ENCODE peak calls at places on chromosomes 5 and 9, in eight cellular contexts. Q is NCI-H1092; P is GM12891; R is stimulated activated CD8-positive, alpha-beta memory T cell treated with anti-CD3 and anti-CD28 coated beads, Interleukin-15, amount 100 ng/mL, for 48 hours; W is cerebellar cortex; Y is NCI-H2171; K is iPS DF 19.7; A is RWPE1. E is an unnamed sample.

GRCh38 chr9:88355166-88355565 is 33.1 kb upstream of the SPIN1 start:
- DNase-seq in Q (no peak), P (no peak), R (no peak), W (no peak), Y (no peak), K (no peak), A (peak; percentile 70), E (no peak)

GRCh38 chr5:179819296-179820126 is 1.2 kb upstream of the SQSTM1 start:
- DNase-seq in Q (peak; percentile 47), P (no peak), R (no peak), W (peak; percentile 69), Y (no peak), K (no peak), A (peak; percentile 60), E (peak; percentile 80)

GRCh38 chr9:133704711-133705181 is 33.4 kb downstream of the SARDH start:
- DNase-seq in Q (no peak), P (no peak), R (no peak), W (no peak), Y (no peak), K (no peak), A (no peak), E (no peak)

GRCh38 chr5:54807421-54807820 is 178.0 kb downstream of the ESM1 start:
- DNase-seq in Q (no peak), P (no peak), R (no peak), W (no peak), Y (no peak), K (no peak), A (peak; percentile 85), E (no peak)

GRCh38 chr9:37840560-37841194 is 40.1 kb downstream of the DCAF10 start:
- DNase-seq in Q (no peak), P (no peak), R (no peak), W (no peak), Y (no peak), K (no peak), A (peak; percentile 20), E (no peak)

GRCh38 chr5:39231705-39232525 is 12.6 kb upstream of the FYB1 start:
- DNase-seq in Q (no peak), P (no peak), R (no peak), W (no peak), Y (no peak), K (no peak), A (peak; percentile 61), E (no peak)

GRCh38 chr9:21078702-21079101 is 960 bp upstream of the IFNB1 start:
- DNase-seq in Q (no peak), P (no peak), R (no peak), W (peak; percentile 7), Y (no peak), K (no peak), A (no peak), E (no peak)

GRCh38 chr5:39500656-39501295 is 76.0 kb upstream of the DAB2 start:
- DNase-seq in Q (no peak), P (no peak), R (no peak), W (no peak), Y (no peak), K (no peak), A (no peak), E (no peak)

GRCh38 chr5:139649082-139649991 is 1.2 kb downstream of the CXXC5 start:
- DNase-seq in Q (no peak), P (no peak), R (no peak), W (no peak), Y (no peak), K (no peak), A (no peak), E (no peak)

GRCh38 chr5:107010060-107010459 is 660.7 kb downstream of the EFNA5 start:
- DNase-seq in Q (no peak), P (no peak), R (no peak), W (no peak), Y (no peak), K (no peak), A (no peak), E (no peak)

GRCh38 chr5:146620663-146621051 is 104.7 kb upstream of the GPR151 start:
- DNase-seq in Q (peak; percentile 89), P (no peak), R (no peak), W (peak; percentile 61), Y (peak; percentile 67), K (no peak), A (no peak), E (no peak)

GRCh38 chr5:14444988-14445387 is 136.6 kb upstream of the OTULINL start:
- DNase-seq in Q (no peak), P (no peak), R (no peak), W (no peak), Y (no peak), K (no peak), A (peak; percentile 15), E (no peak)

GRCh38 chr9:15211994-15212501 is 95.0 kb downstream of the TTC39B start:
- DNase-seq in Q (no peak), P (no peak), R (no peak), W (peak; percentile 24), Y (no peak), K (no peak), A (no peak), E (peak; percentile 4)

GRCh38 chr9:125586173-125586512 is 120.9 kb downstream of the MAPKAP1 start:
- DNase-seq in Q (peak; percentile 25), P (no peak), R (no peak), W (no peak), Y (no peak), K (no peak), A (no peak), E (no peak)

GRCh38 chr9:5879419-5880181 is 11.1 kb upstream of the MLANA start:
- DNase-seq in Q (no peak), P (no peak), R (no peak), W (no peak), Y (no peak), K (peak; percentile 9), A (peak; percentile 75), E (no peak)

GRCh38 chr5:151094054-151094858 is 13.4 kb upstream of the TNIP1 start:
- DNase-seq in Q (no peak), P (no peak), R (peak; percentile 72), W (peak; percentile 36), Y (no peak), K (no peak), A (no peak), E (peak; percentile 59)

E was measured in HuH-7.